ENCODE peak calls at places on chromosomes 3 and 15, in six cellular contexts. One of them, this sample, is unnamed.
A peak's percentile ranks its signal among the peaks of the same experiment; 100 is the strongest.

GRCh38 chr15:40739854-40740253 is 15.2 kb downstream of the RMDN3 start:
- DNase-seq in cardiac muscle cell: no peak
- DNase-seq in Daoy: no peak
- DNase-seq in NCI-H446: no peak
- DNase-seq in activated CD4-positive, alpha-beta T cell treated with anti-CD3 and anti-CD28 coated beads, Interleukin-2, amount 10 ng/mL, durations not matched to agents 7 days and 5 days: no peak
- DNase-seq in memory B cell: no peak
- DNase-seq in this sample: no peak

GRCh38 chr3:188578579-188579363 is 424.8 kb downstream of the LPP start:
- DNase-seq in cardiac muscle cell: peak; percentile 94
- DNase-seq in memory B cell: no peak
- DNase-seq in activated CD4-positive, alpha-beta T cell treated with anti-CD3 and anti-CD28 coated beads, Interleukin-2, amount 10 ng/mL, durations not matched to agents 7 days and 5 days: no peak
- DNase-seq in Daoy: peak; percentile 68
- DNase-seq in NCI-H446: no peak
- DNase-seq in this sample: no peak

GRCh38 chr15:70882361-70882760 is 9.9 kb downstream of the THAP10 start:
- DNase-seq in cardiac muscle cell: no peak
- DNase-seq in NCI-H446: no peak
- DNase-seq in Daoy: peak; percentile 17
- DNase-seq in activated CD4-positive, alpha-beta T cell treated with anti-CD3 and anti-CD28 coated beads, Interleukin-2, amount 10 ng/mL, durations not matched to agents 7 days and 5 days: no peak
- DNase-seq in memory B cell: no peak
- DNase-seq in this sample: no peak

GRCh38 chr3:65876028-65876420 is 162.7 kb downstream of the MAGI1 start:
- DNase-seq in Daoy: no peak
- DNase-seq in memory B cell: no peak
- DNase-seq in NCI-H446: no peak
- DNase-seq in cardiac muscle cell: no peak
- DNase-seq in activated CD4-positive, alpha-beta T cell treated with anti-CD3 and anti-CD28 coated beads, Interleukin-2, amount 10 ng/mL, durations not matched to agents 7 days and 5 days: no peak
- DNase-seq in this sample: no peak

GRCh38 chr3:38655708-38656300 is 6.3 kb upstream of the SCN5A start:
- DNase-seq in NCI-H446: peak; percentile 8
- DNase-seq in Daoy: peak; percentile 27
- DNase-seq in memory B cell: no peak
- DNase-seq in activated CD4-positive, alpha-beta T cell treated with anti-CD3 and anti-CD28 coated beads, Interleukin-2, amount 10 ng/mL, durations not matched to agents 7 days and 5 days: peak; percentile 47
- DNase-seq in cardiac muscle cell: peak; percentile 54
- DNase-seq in this sample: peak; percentile 39

GRCh38 chr3:194536883-194537637 is 50.3 kb upstream of the ATP13A3 start:
- DNase-seq in Daoy: peak; percentile 82
- DNase-seq in memory B cell: no peak
- DNase-seq in NCI-H446: peak; percentile 25
- DNase-seq in activated CD4-positive, alpha-beta T cell treated with anti-CD3 and anti-CD28 coated beads, Interleukin-2, amount 10 ng/mL, durations not matched to agents 7 days and 5 days: no peak
- DNase-seq in cardiac muscle cell: no peak
- DNase-seq in this sample: peak; percentile 43

GRCh38 chr3:17808994-17809393 is 66.6 kb upstream of the TBC1D5 start:
- DNase-seq in Daoy: peak; percentile 13
- DNase-seq in cardiac muscle cell: peak; percentile 68
- DNase-seq in memory B cell: no peak
- DNase-seq in NCI-H446: no peak
- DNase-seq in activated CD4-positive, alpha-beta T cell treated with anti-CD3 and anti-CD28 coated beads, Interleukin-2, amount 10 ng/mL, durations not matched to agents 7 days and 5 days: no peak
- DNase-seq in this sample: peak; percentile 84

GRCh38 chr3:189981668-189982067 is 139.0 kb downstream of the P3H2 start:
- DNase-seq in NCI-H446: no peak
- DNase-seq in Daoy: no peak
- DNase-seq in memory B cell: no peak
- DNase-seq in activated CD4-positive, alpha-beta T cell treated with anti-CD3 and anti-CD28 coated beads, Interleukin-2, amount 10 ng/mL, durations not matched to agents 7 days and 5 days: no peak
- DNase-seq in cardiac muscle cell: peak; percentile 92
- DNase-seq in this sample: no peak

GRCh38 chr15:101620645-101621044 is 31.5 kb downstream of the TM2D3 start:
- DNase-seq in NCI-H446: no peak
- DNase-seq in Daoy: no peak
- DNase-seq in cardiac muscle cell: no peak
- DNase-seq in activated CD4-positive, alpha-beta T cell treated with anti-CD3 and anti-CD28 coated beads, Interleukin-2, amount 10 ng/mL, durations not matched to agents 7 days and 5 days: no peak
- DNase-seq in memory B cell: no peak
- DNase-seq in this sample: no peak

GRCh38 chr3:184637705-184638104 is 74.2 kb downstream of the MAGEF1 start:
- DNase-seq in activated CD4-positive, alpha-beta T cell treated with anti-CD3 and anti-CD28 coated beads, Interleukin-2, amount 10 ng/mL, durations not matched to agents 7 days and 5 days: peak; percentile 28
- DNase-seq in NCI-H446: no peak
- DNase-seq in memory B cell: no peak
- DNase-seq in Daoy: no peak
- DNase-seq in cardiac muscle cell: peak; percentile 71
- DNase-seq in this sample: no peak

GRCh38 chr15:41955100-41955499 is 17.3 kb downstream of the EHD4 start:
- DNase-seq in cardiac muscle cell: no peak
- DNase-seq in NCI-H446: no peak
- DNase-seq in memory B cell: no peak
- DNase-seq in Daoy: no peak
- DNase-seq in activated CD4-positive, alpha-beta T cell treated with anti-CD3 and anti-CD28 coated beads, Interleukin-2, amount 10 ng/mL, durations not matched to agents 7 days and 5 days: no peak
- DNase-seq in this sample: no peak

GRCh38 chr15:89034305-89034704 is 54.0 kb upstream of the ABHD2 start:
- DNase-seq in cardiac muscle cell: peak; percentile 41
- DNase-seq in activated CD4-positive, alpha-beta T cell treated with anti-CD3 and anti-CD28 coated beads, Interleukin-2, amount 10 ng/mL, durations not matched to agents 7 days and 5 days: no peak
- DNase-seq in NCI-H446: no peak
- DNase-seq in Daoy: no peak
- DNase-seq in memory B cell: no peak
- DNase-seq in this sample: no peak

GRCh38 chr3:13204177-13204581 is 130.9 kb upstream of the IQSEC1 start:
- DNase-seq in Daoy: no peak
- DNase-seq in NCI-H446: no peak
- DNase-seq in cardiac muscle cell: no peak
- DNase-seq in activated CD4-positive, alpha-beta T cell treated with anti-CD3 and anti-CD28 coated beads, Interleukin-2, amount 10 ng/mL, durations not matched to agents 7 days and 5 days: no peak
- DNase-seq in memory B cell: no peak
- DNase-seq in this sample: no peak

GRCh38 chr15:25061808-25062550 is 107.2 kb downstream of the SNRPN start:
- DNase-seq in Daoy: no peak
- DNase-seq in activated CD4-positive, alpha-beta T cell treated with anti-CD3 and anti-CD28 coated beads, Interleukin-2, amount 10 ng/mL, durations not matched to agents 7 days and 5 days: no peak
- DNase-seq in NCI-H446: no peak
- DNase-seq in cardiac muscle cell: no peak
- DNase-seq in memory B cell: no peak
- DNase-seq in this sample: no peak

GRCh38 chr15:67805871-67806538 is 19.3 kb upstream of the SKOR1 start:
- DNase-seq in cardiac muscle cell: no peak
- DNase-seq in NCI-H446: no peak
- DNase-seq in Daoy: no peak
- DNase-seq in activated CD4-positive, alpha-beta T cell treated with anti-CD3 and anti-CD28 coated beads, Interleukin-2, amount 10 ng/mL, durations not matched to agents 7 days and 5 days: no peak
- DNase-seq in memory B cell: no peak
- DNase-seq in this sample: no peak

GRCh38 chr3:141499965-141500364 is 13.1 kb downstream of the RASA2 start:
- DNase-seq in NCI-H446: no peak
- DNase-seq in activated CD4-positive, alpha-beta T cell treated with anti-CD3 and anti-CD28 coated beads, Interleukin-2, amount 10 ng/mL, durations not matched to agents 7 days and 5 days: no peak
- DNase-seq in Daoy: no peak
- DNase-seq in memory B cell: no peak
- DNase-seq in cardiac muscle cell: no peak
- DNase-seq in this sample: no peak

GRCh38 chr3:74614133-74614967 is at the start of gene CNTN3:
- DNase-seq in cardiac muscle cell: peak; percentile 34
- DNase-seq in Daoy: peak; percentile 20
- DNase-seq in NCI-H446: no peak
- DNase-seq in activated CD4-positive, alpha-beta T cell treated with anti-CD3 and anti-CD28 coated beads, Interleukin-2, amount 10 ng/mL, durations not matched to agents 7 days and 5 days: no peak
- DNase-seq in memory B cell: no peak
- DNase-seq in this sample: no peak

GRCh38 chr15:39100106-39100505 is 480.8 kb upstream of the THBS1 start:
- DNase-seq in Daoy: no peak
- DNase-seq in activated CD4-positive, alpha-beta T cell treated with anti-CD3 and anti-CD28 coated beads, Interleukin-2, amount 10 ng/mL, durations not matched to agents 7 days and 5 days: no peak
- DNase-seq in memory B cell: no peak
- DNase-seq in cardiac muscle cell: no peak
- DNase-seq in NCI-H446: no peak
- DNase-seq in this sample: no peak

This sample was measured in erythroblast.